ENCODE peak calls at places on chromosomes 5 and 9, in five cellular contexts. D, Y, J, X and M are unnamed samples.

GRCh38 chr9:71691036-71691435 is 77.3 kb downstream of the CEMIP2 start:
- DNase-seq in D (no peak), J (no peak), Y (no peak), X (no peak), M (no peak)

GRCh38 chr9:91935805-91936204 is 14.2 kb downstream of the ROR2 start:
- DNase-seq in Y (no peak), X (no peak), J (no peak), D (no peak), M (no peak)

GRCh38 chr5:78361226-78361993 is 993 bp downstream of the SCAMP1 start:
- DNase-seq in J (no peak), D (peak), X (no peak), Y (peak), M (no peak)

GRCh38 chr9:138097501-138097991 is 220.0 kb downstream of the CACNA1B start:
- DNase-seq in J (no peak), Y (no peak), D (no peak), X (no peak), M (no peak)

GRCh38 chr5:120539471-120539870 is 75.4 kb downstream of the PRR16 start:
- DNase-seq in Y (no peak), J (no peak), X (no peak), D (no peak), M (no peak)

GRCh38 chr9:31034311-31034710 is 1350.1 kb upstream of the ACO1 start:
- DNase-seq in X (no peak), D (no peak), Y (no peak), J (no peak), M (no peak)

GRCh38 chr9:108113579-108113978 is 624.0 kb upstream of the KLF4 start:
- DNase-seq in D (no peak), J (no peak), Y (no peak), X (no peak), M (no peak)

GRCh38 chr5:76766746-76767145 is 50.8 kb downstream of the F2R start:
- DNase-seq in D (no peak), Y (no peak), X (no peak), J (no peak), M (no peak)

GRCh38 chr9:98091735-98092632 is 27.0 kb downstream of the TRIM14 start:
- DNase-seq in Y (no peak), J (no peak), X (no peak), D (no peak), M (no peak)

GRCh38 chr9:115739096-115739875 is 414.3 kb upstream of the PAPPA start:
- DNase-seq in X (no peak), J (no peak), D (no peak), Y (no peak), M (no peak)

GRCh38 chr5:10513501-10514442 is 50.1 kb upstream of the ANKRD33B start:
- DNase-seq in Y (no peak), X (no peak), D (peak), J (no peak), M (no peak)

GRCh38 chr5:111518747-111519146 is 6.4 kb upstream of the STARD4 start:
- DNase-seq in X (no peak), Y (no peak), J (no peak), D (no peak), M (no peak)

GRCh38 chr9:108617661-108618060 is 238.1 kb downstream of the ACTL7B start:
- DNase-seq in Y (no peak), J (no peak), X (no peak), D (no peak), M (no peak)

GRCh38 chr9:78713746-78714405 is 417.0 kb downstream of the PSAT1 start:
- DNase-seq in J (no peak), X (no peak), Y (no peak), D (peak), M (no peak)

GRCh38 chr5:134125195-134126015 is 10.9 kb downstream of the TCF7 start:
- DNase-seq in Y (no peak), X (no peak), J (no peak), D (peak), M (no peak)

GRCh38 chr9:119418721-119419120 is 49.5 kb upstream of the BRINP1 start:
- DNase-seq in J (no peak), Y (no peak), D (no peak), X (no peak), M (no peak)

GRCh38 chr5:148875205-148875875 is 48.9 kb downstream of the ADRB2 start:
- DNase-seq in J (no peak), D (no peak), X (no peak), Y (no peak), M (no peak)

GRCh38 chr9:72255546-72255925 is 106.3 kb downstream of the GDA start:
- DNase-seq in D (no peak), J (no peak), Y (no peak), X (no peak), M (no peak)

GRCh38 chr5:57566914-57567313 is 84.3 kb upstream of the ACTBL2 start:
- DNase-seq in X (no peak), D (peak), J (no peak), Y (no peak), M (no peak)

GRCh38 chr9:4417578-4418325 is 72.5 kb upstream of the SLC1A1 start:
- DNase-seq in X (no peak), D (no peak), Y (no peak), J (no peak), M (no peak)

GRCh38 chr5:142281966-142282365 is 42.9 kb downstream of the SPRY4 start:
- DNase-seq in J (no peak), Y (no peak), D (no peak), X (no peak), M (no peak)

GRCh38 chr5:116652903-116653302 is 78.3 kb upstream of the SEMA6A start:
- DNase-seq in D (no peak), J (no peak), Y (no peak), X (no peak), M (no peak)

GRCh38 chr5:135221187-135221473 is 177.9 kb downstream of the MACROH2A1 start:
- DNase-seq in X (no peak), J (no peak), Y (no peak), D (no peak), M (no peak)

GRCh38 chr5:129246088-129246487 is 151.5 kb downstream of the ISOC1 start:
- DNase-seq in D (no peak), Y (no peak), X (no peak), J (no peak), M (no peak)

GRCh38 chr9:84239341-84239740 is 101.2 kb downstream of the SLC28A3 start:
- DNase-seq in D (no peak), Y (no peak), X (no peak), J (no peak), M (no peak)

GRCh38 chr5:102649731-102650130 is 105.4 kb upstream of the PAM start:
- DNase-seq in J (no peak), X (no peak), Y (no peak), D (no peak), M (no peak)